ENCODE peak calls at places on chromosomes 4 and X, in seven cellular contexts. O, K, G, T, N, R and E are unnamed samples.

GRCh38 chr4:68463796-68464195 is 16.5 kb downstream of the TMPRSS11E start:
- DNase-seq in O (no peak), R (no peak), K (no peak), N (no peak), G (no peak), T (no peak), E (peak)

GRCh38 chr4:122921300-122921699 is 1.1 kb downstream of the NUDT6 start:
- DNase-seq in N (no peak), O (no peak), R (no peak), G (no peak), K (no peak), T (no peak), E (no peak)

GRCh38 chrX:40845331-40845911 is 110.1 kb upstream of the MED14 start:
- DNase-seq in O (peak), G (no peak), R (no peak), K (peak), N (peak), T (peak), E (peak)

GRCh38 chr4:34091451-34091850 is 2152.9 kb downstream of the ARAP2 start:
- DNase-seq in R (no peak), G (no peak), K (no peak), N (no peak), O (no peak), T (no peak), E (no peak)

GRCh38 chr4:36269116-36269515 is 12.3 kb upstream of the DTHD1 start:
- DNase-seq in N (no peak), O (no peak), R (no peak), G (no peak), T (no peak), K (peak), E (no peak)

GRCh38 chr4:126448093-126448820 is 1133.5 kb downstream of the FAT4 start:
- DNase-seq in T (peak), N (no peak), O (no peak), R (no peak), G (no peak), K (no peak), E (no peak)

GRCh38 chr4:22444813-22445212 is 71.1 kb downstream of the ADGRA3 start:
- DNase-seq in R (no peak), T (no peak), K (no peak), N (no peak), O (no peak), G (no peak), E (no peak)

GRCh38 chr4:84319124-84319523 is 180.0 kb downstream of the NKX6-1 start:
- DNase-seq in K (no peak), O (no peak), N (no peak), R (peak), T (no peak), G (no peak), E (peak)

GRCh38 chr4:25313194-25313895 is 771 bp downstream of the ZCCHC4 start:
- DNase-seq in T (no peak), R (peak), G (no peak), O (no peak), N (no peak), K (peak), E (no peak)

GRCh38 chrX:5341902-5342301 is 886.8 kb downstream of the NLGN4X start:
- DNase-seq in N (no peak), K (no peak), O (no peak), R (no peak), G (no peak), T (no peak), E (no peak)

GRCh38 chr4:119765951-119766350 is 137.3 kb upstream of the PDE5A start:
- DNase-seq in G (no peak), R (no peak), O (no peak), K (no peak), N (no peak), T (peak), E (no peak)
- H2BK5ac ChIP-seq in G (no peak), R (no peak), O (no peak), K (no peak), N (no peak), T (no peak), E (no peak)

GRCh38 chrX:19839770-19840254 is 47.6 kb downstream of the SH3KBP1 start:
- DNase-seq in R (no peak), N (no peak), T (no peak), G (no peak), K (no peak), O (no peak), E (no peak)

GRCh38 chrX:19842542-19842941 is 44.9 kb downstream of the SH3KBP1 start:
- DNase-seq in N (no peak), R (no peak), O (no peak), G (no peak), T (no peak), K (no peak), E (no peak)

GRCh38 chrX:19836337-19836736 is 51.1 kb downstream of the SH3KBP1 start:
- DNase-seq in K (no peak), R (no peak), O (no peak), N (no peak), T (no peak), G (no peak), E (no peak)

DNA sequence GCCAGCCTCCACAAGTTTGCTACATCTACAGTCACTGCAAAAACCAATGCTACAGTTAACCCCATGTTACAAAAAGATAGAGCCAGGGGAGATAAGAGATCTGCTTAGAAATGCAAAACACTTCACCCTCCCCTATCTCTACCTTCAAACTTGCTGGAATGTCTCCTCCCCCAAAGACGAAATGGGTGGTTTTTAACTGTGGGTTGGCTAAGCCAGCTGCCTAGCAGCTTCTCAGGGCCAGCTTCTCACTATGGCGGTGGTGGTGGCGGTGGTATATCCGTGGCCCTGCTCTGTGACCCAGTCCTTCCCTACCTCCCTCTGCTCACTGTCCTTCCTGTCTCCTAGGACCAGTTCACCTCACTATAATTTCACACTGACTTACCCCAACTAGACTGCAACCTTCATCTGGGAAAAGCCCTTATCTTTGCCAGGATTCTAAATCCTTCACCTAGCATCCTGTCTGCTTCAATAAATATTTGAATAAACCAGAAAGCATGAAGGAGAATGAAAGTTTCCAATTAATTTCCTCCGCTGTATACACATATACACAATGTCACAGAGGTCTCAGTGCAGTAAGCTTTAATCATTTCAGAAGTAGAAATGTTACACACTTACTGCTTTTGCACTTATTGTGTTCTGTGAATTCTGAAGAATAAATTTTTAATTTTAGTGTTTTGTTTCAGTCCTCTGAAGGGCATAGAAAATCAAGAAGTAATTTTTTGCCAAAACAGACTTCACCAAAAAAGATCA is 46.3 kb downstream of the SH3KBP1 start:
- DNase-seq in O (peak), R (peak), N (peak), K (peak), T (no peak), G (no peak), E (no peak)
- H3K4me2 ChIP-seq in O (no peak), R (peak), N (peak), K (no peak), T (no peak), G (no peak), E (no peak)

DNA sequence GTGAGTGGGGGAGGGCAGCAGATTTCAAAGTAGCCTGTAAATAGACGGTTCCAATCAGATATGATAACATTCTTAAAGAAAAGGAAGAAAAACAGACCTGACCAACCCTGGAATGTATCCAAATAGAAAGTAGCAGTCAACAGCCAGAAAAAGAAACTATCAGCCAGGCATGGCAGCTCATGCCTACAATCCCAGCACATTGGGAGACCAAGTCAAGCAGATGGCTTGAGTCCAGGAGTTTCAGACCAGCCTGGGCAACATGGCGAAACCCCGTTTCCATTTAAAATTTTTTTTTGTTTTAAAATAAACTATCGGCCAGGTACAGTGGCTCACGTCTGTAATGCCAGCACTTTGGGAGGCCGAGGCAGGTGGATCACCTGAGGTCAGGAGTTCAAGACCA is 125.0 kb downstream of the THOC2 start:
- DNase-seq in T (no peak), O (no peak), N (no peak), G (no peak), K (no peak), R (no peak), E (no peak)
- H2BK5ac ChIP-seq in T (no peak), O (no peak), N (no peak), G (no peak), K (no peak), R (no peak), E (no peak)

GRCh38 chr4:146550161-146550560 is 28.4 kb upstream of the SLC10A7 start:
- DNase-seq in K (no peak), T (no peak), G (no peak), N (no peak), R (no peak), O (no peak), E (no peak)
- H3K4me2 ChIP-seq in K (no peak), T (no peak), G (no peak), N (no peak), R (no peak), O (no peak), E (no peak)

GRCh38 chr4:38137080-38137479 is 176.9 kb downstream of the PTTG2 start:
- DNase-seq in K (no peak), N (no peak), R (no peak), O (no peak), T (no peak), G (no peak), E (no peak)

GRCh38 chr4:38138363-38138762 is 178.2 kb downstream of the PTTG2 start:
- DNase-seq in N (no peak), O (no peak), T (no peak), G (no peak), R (no peak), K (no peak), E (no peak)

GRCh38 chr4:38136604-38137003 is 176.4 kb downstream of the PTTG2 start:
- DNase-seq in G (no peak), N (no peak), O (no peak), R (no peak), T (no peak), K (no peak), E (no peak)

GRCh38 chr4:38140643-38141203 is 180.5 kb downstream of the PTTG2 start:
- DNase-seq in O (no peak), R (no peak), T (no peak), K (no peak), G (no peak), N (no peak), E (no peak)

DNA sequence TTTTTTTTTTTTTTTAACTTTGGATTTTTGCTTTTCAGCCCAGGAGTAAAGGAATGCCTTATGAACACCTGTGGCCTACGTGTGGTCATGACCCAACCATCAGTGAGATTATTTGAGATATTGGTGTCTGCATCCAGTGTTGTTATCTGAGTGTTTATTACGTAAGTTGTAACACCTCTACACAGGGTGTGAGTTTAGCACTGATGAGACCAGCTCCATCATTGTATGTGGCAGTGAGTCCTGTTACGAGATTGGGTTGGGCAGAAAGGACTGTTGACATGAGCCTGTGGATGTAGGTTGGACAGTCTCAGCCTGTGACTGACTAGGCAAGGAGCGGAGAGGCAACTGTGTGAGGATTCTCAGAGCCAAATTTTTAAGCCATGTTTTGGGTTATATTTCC is 179.0 kb downstream of the PTTG2 start:
- DNase-seq in T (no peak), K (no peak), N (no peak), R (no peak), O (no peak), G (no peak), E (no peak)
- H2BK5ac ChIP-seq in T (no peak), K (no peak), N (no peak), R (no peak), O (no peak), G (no peak), E (no peak)

DNA sequence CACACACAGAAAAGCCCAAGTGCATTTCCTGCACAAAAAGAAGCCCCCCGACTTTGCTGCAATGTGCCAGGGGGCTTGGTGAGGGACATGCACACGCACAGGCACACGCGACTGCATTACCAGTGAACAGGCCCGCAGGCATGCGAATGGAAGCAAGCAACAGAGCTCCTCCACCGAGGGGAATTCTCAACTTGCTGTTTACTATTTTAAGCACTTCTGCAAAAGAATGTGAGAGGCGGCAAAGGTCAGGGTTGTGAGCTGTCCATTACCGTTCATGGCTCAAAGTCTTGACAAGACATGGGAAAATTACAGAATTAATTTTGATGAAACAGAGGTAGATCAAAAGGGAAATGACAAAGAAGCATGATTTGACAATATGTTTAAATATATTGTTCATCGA is 342.5 kb upstream of the NOCT start:
- DNase-seq in N (no peak), T (peak), R (peak), G (no peak), O (no peak), K (no peak), E (peak)
- H3K4me2 ChIP-seq in N (no peak), T (no peak), R (no peak), G (no peak), O (no peak), K (no peak), E (no peak)

DNA sequence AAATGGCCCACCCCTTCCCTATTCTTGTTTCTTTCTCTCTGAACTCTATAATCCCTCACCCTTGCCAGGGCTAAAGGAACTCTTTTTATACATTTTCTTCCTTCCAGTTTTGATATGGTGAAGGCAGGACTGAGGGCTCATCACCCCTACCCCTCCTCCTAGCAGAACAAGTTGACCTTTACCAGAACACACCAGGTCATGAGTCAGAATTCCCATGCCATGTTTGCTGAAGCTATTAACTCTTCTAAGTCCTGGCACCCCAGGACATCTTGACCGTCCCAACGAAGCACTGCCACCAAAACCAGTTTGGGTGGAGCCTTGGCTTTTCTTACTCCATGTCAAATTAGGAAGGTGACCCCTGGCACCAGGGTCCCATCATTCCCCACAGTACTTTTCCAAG is 57.5 kb upstream of the DYNLT3 start:
- DNase-seq in T (no peak), O (no peak), N (no peak), K (no peak), R (no peak), G (no peak), E (no peak)
- H2BK5ac ChIP-seq in T (no peak), O (no peak), N (no peak), K (no peak), R (no peak), G (no peak), E (no peak)